ENCODE peak calls at places on chromosomes 3 and 15, in five cellular contexts. F, T, X, K and W are unnamed samples.

GRCh38 chr3:132317229-132317948 is at the start of gene ACP3:
- DNase-seq in F (peak; percentile 82), T (peak; percentile 31), X (peak; percentile 80), K (no peak), W (no peak)

GRCh38 chr3:197253243-197253947 is 45.0 kb downstream of the DLG1 start:
- DNase-seq in F (no peak), T (no peak), X (no peak), K (no peak), W (no peak)

GRCh38 chr3:165521131-165521871 is 315.9 kb downstream of the BCHE start:
- DNase-seq in F (no peak), T (no peak), X (no peak), K (no peak), W (no peak)

GRCh38 chr3:70108072-70108471 is 108.5 kb downstream of the SAMMSON start:
- DNase-seq in F (peak; percentile 4), T (peak; percentile 65), X (peak; percentile 87), K (peak; percentile 17), W (peak; percentile 68)

GRCh38 chr3:192802957-192803899 is 75.9 kb upstream of the FGF12 start:
- DNase-seq in F (peak; percentile 59), T (peak; percentile 66), X (peak; percentile 77), K (peak; percentile 42), W (peak; percentile 73)

GRCh38 chr15:94478763-94479162 is 247.4 kb downstream of the MCTP2 start:
- DNase-seq in F (no peak), T (no peak), X (no peak), K (no peak), W (no peak)

GRCh38 chr3:40924559-40925058 is 274.7 kb upstream of the CTNNB1 start:
- DNase-seq in F (no peak), T (no peak), X (no peak), K (no peak), W (no peak)

GRCh38 chr3:11901286-11901875 is 54.7 kb upstream of the TAMM41 start:
- DNase-seq in F (no peak), T (no peak), X (no peak), K (no peak), W (no peak)

GRCh38 chr3:16286161-16286560 is 21.1 kb downstream of the OXNAD1 start:
- DNase-seq in F (no peak), T (no peak), X (no peak), K (no peak), W (no peak)

GRCh38 chr3:10142707-10143560 is 1.4 kb downstream of the VHL start:
- DNase-seq in F (no peak), T (no peak), X (peak; percentile 54), K (peak; percentile 24), W (peak; percentile 65)

GRCh38 chr15:61084944-61085367 is 144.1 kb downstream of the RORA start:
- DNase-seq in F (no peak), T (peak; percentile 62), X (peak; percentile 70), K (peak; percentile 70), W (no peak)

GRCh38 chr15:48939686-48940085 is 24.0 kb downstream of the SHC4 start:
- DNase-seq in F (peak; percentile 99), T (no peak), X (no peak), K (no peak), W (no peak)

GRCh38 chr15:53757906-53758305 is 1.6 kb downstream of the WDR72 start:
- DNase-seq in F (no peak), T (no peak), X (no peak), K (no peak), W (no peak)

GRCh38 chr3:72872183-72872582 is 15.7 kb upstream of the GXYLT2 start:
- DNase-seq in F (peak; percentile 55), T (no peak), X (no peak), K (no peak), W (no peak)

GRCh38 chr3:10568549-10568948 is 63.2 kb upstream of the ATP2B2 start:
- DNase-seq in F (no peak), T (no peak), X (no peak), K (no peak), W (no peak)

GRCh38 chr3:75329713-75330112 is 334.4 kb upstream of the FRG2C start:
- DNase-seq in F (no peak), T (peak; percentile 3), X (no peak), K (peak; percentile 77), W (no peak)

GRCh38 chr3:195119461-195120198 is 151.3 kb downstream of the XXYLT1 start:
- DNase-seq in F (peak; percentile 86), T (peak; percentile 84), X (peak; percentile 88), K (no peak), W (peak; percentile 94)

GRCh38 chr3:59992578-59992977 is 942.8 kb upstream of the CFAP20DC start:
- DNase-seq in F (no peak), T (no peak), X (no peak), K (no peak), W (no peak)

GRCh38 chr3:161558256-161558655 is 61.6 kb downstream of the OTOL1 start:
- DNase-seq in F (no peak), T (no peak), X (no peak), K (no peak), W (no peak)

GRCh38 chr15:67685008-67685599 is 140.2 kb upstream of the SKOR1 start:
- DNase-seq in F (peak; percentile 58), T (peak; percentile 75), X (peak; percentile 73), K (peak; percentile 4), W (peak; percentile 28)

GRCh38 chr3:30421261-30421660 is 185.1 kb upstream of the TGFBR2 start:
- DNase-seq in F (peak; percentile 84), T (no peak), X (no peak), K (no peak), W (peak; percentile 72)

GRCh38 chr15:44536298-44536961 is 517 bp upstream of the EIF3J start:
- DNase-seq in F (peak; percentile 68), T (peak; percentile 95), X (peak; percentile 95), K (peak; percentile 92), W (peak; percentile 77)

GRCh38 chr15:71743861-71744382 is 66.4 kb upstream of the NR2E3 start:
- DNase-seq in F (peak; percentile 69), T (peak; percentile 78), X (peak; percentile 79), K (peak; percentile 69), W (peak; percentile 24)

GRCh38 chr15:101014276-101014675 is 95.1 kb downstream of the LRRK1 start:
- DNase-seq in F (no peak), T (no peak), X (no peak), K (no peak), W (no peak)

GRCh38 chr3:10460951-10461563 is 44.3 kb downstream of the ATP2B2 start:
- DNase-seq in F (no peak), T (no peak), X (no peak), K (no peak), W (peak; percentile 70)

GRCh38 chr3:63349583-63350177 is 71.6 kb downstream of the SYNPR start:
- DNase-seq in F (peak; percentile 65), T (peak; percentile 84), X (peak; percentile 86), K (peak; percentile 45), W (peak; percentile 57)

DNA sequence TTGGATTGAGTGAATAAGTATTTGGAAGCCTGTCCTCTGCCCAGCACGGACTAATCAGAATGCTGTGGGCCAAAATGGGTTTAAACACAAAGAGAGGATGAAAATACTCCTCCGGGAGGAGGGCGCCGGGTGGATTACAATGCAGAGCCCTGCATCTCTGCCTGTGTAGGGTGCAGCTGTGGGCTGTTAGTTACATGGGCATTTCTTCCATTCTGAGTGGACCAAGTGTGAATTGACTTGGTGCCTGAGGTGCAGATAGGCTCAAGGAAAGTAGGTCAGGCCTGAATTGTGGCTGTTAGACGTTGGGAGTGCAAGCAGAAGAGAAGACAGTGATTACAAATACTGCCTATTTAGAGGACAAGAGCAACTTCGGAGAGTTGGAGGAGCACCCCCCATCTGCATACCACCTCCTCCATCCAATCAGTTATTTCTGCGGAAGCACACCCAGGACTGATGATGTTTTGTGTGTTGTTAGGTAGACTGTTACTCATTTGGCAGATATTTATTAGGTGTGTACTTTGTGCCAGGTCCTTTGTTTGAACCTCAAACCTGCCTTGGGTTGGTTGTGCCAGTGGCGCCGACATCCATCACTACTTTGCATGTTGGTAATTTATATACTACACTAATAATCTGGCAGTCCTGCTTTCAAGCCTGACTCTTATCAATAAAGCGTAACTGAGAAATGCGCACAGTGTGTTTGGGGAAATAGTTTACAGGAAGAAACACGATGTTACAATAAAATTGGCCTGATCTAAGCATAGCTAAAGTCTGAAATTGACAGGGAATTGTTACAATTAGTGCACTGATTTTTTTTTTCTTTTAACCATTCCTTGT is 33.0 kb downstream of the PTPRG start:
- DNase-seq in F (no peak), T (peak; percentile 46), X (no peak), K (peak; percentile 11), W (no peak)
- H2AFZ ChIP-seq in F (no peak overlapping the region), T (no peak overlapping the region), X (no peak overlapping the region), K (no peak overlapping the region), W (no peak overlapping the region)

GRCh38 chr3:49027634-49028033 is 1.6 kb downstream of the IMPDH2 start:
- DNase-seq in F (no peak), T (no peak), X (no peak), K (no peak), W (no peak)
- H3K4me1 ChIP-seq in F (peaks cover 5% of the 10 kb centered on the region), T (peaks cover 18% of the 10 kb centered on the region), X (peaks cover 16% of the 10 kb centered on the region), K (peaks cover 37% of the 10 kb centered on the region), W (peaks cover 15% of the 10 kb centered on the region)

GRCh38 chr3:44682182-44682896 is 30.1 kb upstream of the ZNF502 start:
- DNase-seq in F (peak; percentile 19), T (no peak), X (no peak), K (no peak), W (peak; percentile 87)

GRCh38 chr3:44674211-44674610 is 25.7 kb downstream of the ZNF35 start:
- DNase-seq in F (no peak), T (no peak), X (no peak), K (no peak), W (no peak)

GRCh38 chr3:44680921-44681455 is 31.5 kb upstream of the ZNF502 start:
- DNase-seq in F (no peak), T (no peak), X (no peak), K (no peak), W (peak; percentile 72)

DNA sequence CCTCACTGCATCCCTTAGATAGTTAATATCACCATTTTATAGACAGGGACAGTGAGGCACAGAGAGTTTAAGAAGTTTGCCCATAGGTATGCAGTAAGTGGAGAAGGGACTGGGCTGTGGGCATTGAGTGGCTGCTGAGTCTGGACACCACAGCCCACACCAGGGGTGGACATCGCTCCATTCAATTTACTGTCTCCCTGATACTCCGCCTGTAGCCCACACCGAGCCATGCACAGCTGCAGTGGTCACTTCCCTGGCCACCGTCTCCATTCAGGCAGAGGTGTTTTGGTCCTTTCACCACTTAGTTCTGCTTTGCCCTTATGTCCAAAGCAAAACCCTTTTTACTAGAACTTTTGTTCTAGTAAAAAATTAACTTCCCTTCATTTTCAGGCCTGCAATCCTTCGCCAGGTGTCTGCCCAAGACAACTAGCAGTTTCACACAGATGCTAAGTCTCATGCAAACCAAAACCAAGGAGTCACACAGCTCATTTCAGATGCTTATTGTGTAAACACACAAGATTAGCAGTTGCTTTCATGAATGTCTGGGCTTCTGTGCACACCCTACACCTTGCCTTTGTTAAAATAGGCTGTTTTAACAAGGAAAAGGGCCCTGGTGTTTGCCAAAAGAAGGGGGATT is 30.1 kb downstream of the ZNF35 start:
- DNase-seq in F (no peak), T (no peak), X (no peak), K (no peak), W (no peak)
- H3K4me2 ChIP-seq in F (no peak overlapping the region), T (no peak overlapping the region), X (no peak overlapping the region), K (no peak overlapping the region), W (no peak overlapping the region)

DNA sequence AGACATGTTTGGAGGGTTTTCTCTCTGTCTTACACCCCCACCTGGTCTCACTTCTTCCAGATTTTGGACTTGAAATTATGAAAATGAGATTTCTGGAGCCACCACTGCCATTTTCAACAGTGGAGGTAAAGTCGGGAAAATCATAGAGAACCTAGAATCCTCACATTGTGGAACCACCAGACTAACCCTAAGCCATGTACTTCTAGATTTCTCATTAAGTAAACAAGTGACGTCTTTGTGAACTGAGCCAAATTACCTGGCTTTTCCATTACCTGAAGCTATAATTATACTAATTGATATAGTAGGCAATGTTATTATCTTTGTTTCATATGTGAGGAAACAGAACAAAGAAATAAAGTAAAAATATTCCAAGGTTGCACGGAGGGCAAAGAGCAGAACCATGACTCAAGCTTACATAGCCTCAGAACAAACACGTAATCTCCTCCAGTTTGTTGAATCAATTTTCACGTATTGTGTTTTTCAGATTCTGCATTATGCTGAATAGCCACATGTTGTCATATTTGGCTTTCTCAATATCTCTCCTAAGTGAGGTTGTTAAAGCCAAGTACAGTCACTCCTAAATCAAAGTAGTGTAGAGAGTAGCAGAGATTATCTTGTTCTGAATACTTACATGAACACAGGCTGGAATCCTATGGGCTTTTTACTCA is 101.3 kb upstream of the CMC1 start:
- DNase-seq in F (no peak), T (no peak), X (no peak), K (no peak), W (no peak)
- H2AFZ ChIP-seq in F (no peak overlapping the region), T (no peak overlapping the region), X (no peak overlapping the region), K (no peak overlapping the region), W (no peak overlapping the region)